ENCODE peak calls at places on chromosomes 2 and 18, in nine cellular contexts. One of them, this sample, is unnamed.
A peak's percentile ranks its signal among the peaks of the same experiment; 100 is the strongest.

GRCh38 chr2:147499785-147500184 is 345.0 kb upstream of the ACVR2A start:
- DNase-seq in mesothelial cell of epicardium: no peak
- DNase-seq in sigmoid colon: no peak
- DNase-seq in fibroblast of lung: no peak
- DNase-seq in AG04450: no peak
- DNase-seq in cardiac fibroblast: no peak
- DNase-seq in HFFc6: no peak
- DNase-seq in CD8-positive, alpha-beta T cell: no peak
- DNase-seq in foreskin fibroblast: no peak
- DNase-seq in this sample: no peak

GRCh38 chr2:44170337-44170736 is 1.7 kb downstream of the PPM1B start:
- DNase-seq in AG04450: no peak
- DNase-seq in CD8-positive, alpha-beta T cell: no peak
- DNase-seq in cardiac fibroblast: peak; percentile 62
- DNase-seq in foreskin fibroblast: peak; percentile 5
- DNase-seq in mesothelial cell of epicardium: no peak
- DNase-seq in sigmoid colon: no peak
- DNase-seq in HFFc6: peak; percentile 19
- DNase-seq in fibroblast of lung: peak; percentile 62
- DNase-seq in this sample: no peak

GRCh38 chr2:56287974-56288373 is 104.2 kb downstream of the CCDC85A start:
- DNase-seq in mesothelial cell of epicardium: no peak
- DNase-seq in sigmoid colon: no peak
- DNase-seq in cardiac fibroblast: peak; percentile 74
- DNase-seq in fibroblast of lung: no peak
- DNase-seq in HFFc6: peak; percentile 77
- DNase-seq in foreskin fibroblast: no peak
- DNase-seq in AG04450: no peak
- DNase-seq in CD8-positive, alpha-beta T cell: no peak
- DNase-seq in this sample: no peak

GRCh38 chr2:61993422-61994024 is 88.0 kb downstream of the COMMD1 start:
- DNase-seq in HFFc6: peak; percentile 52
- DNase-seq in fibroblast of lung: peak; percentile 71
- DNase-seq in cardiac fibroblast: peak; percentile 74
- DNase-seq in sigmoid colon: no peak
- DNase-seq in foreskin fibroblast: peak; percentile 39
- DNase-seq in AG04450: peak; percentile 11
- DNase-seq in mesothelial cell of epicardium: no peak
- DNase-seq in CD8-positive, alpha-beta T cell: no peak
- DNase-seq in this sample: no peak

GRCh38 chr2:239238381-239238780 is 162.4 kb downstream of the HDAC4 start:
- DNase-seq in mesothelial cell of epicardium: no peak
- DNase-seq in AG04450: no peak
- DNase-seq in fibroblast of lung: no peak
- DNase-seq in foreskin fibroblast: no peak
- DNase-seq in CD8-positive, alpha-beta T cell: no peak
- DNase-seq in HFFc6: no peak
- DNase-seq in cardiac fibroblast: no peak
- DNase-seq in sigmoid colon: peak; percentile 47
- DNase-seq in this sample: no peak

GRCh38 chr2:1929962-1930361 is 185.6 kb upstream of the PXDN start:
- DNase-seq in mesothelial cell of epicardium: no peak
- DNase-seq in CD8-positive, alpha-beta T cell: no peak
- DNase-seq in foreskin fibroblast: no peak
- DNase-seq in AG04450: no peak
- DNase-seq in fibroblast of lung: no peak
- DNase-seq in HFFc6: no peak
- DNase-seq in cardiac fibroblast: no peak
- DNase-seq in sigmoid colon: no peak
- DNase-seq in this sample: no peak

GRCh38 chr18:6543330-6543908 is 128.7 kb upstream of the L3MBTL4 start:
- DNase-seq in foreskin fibroblast: peak; percentile 10
- DNase-seq in AG04450: no peak
- DNase-seq in sigmoid colon: no peak
- DNase-seq in fibroblast of lung: peak; percentile 79
- DNase-seq in CD8-positive, alpha-beta T cell: no peak
- DNase-seq in mesothelial cell of epicardium: no peak
- DNase-seq in cardiac fibroblast: peak; percentile 57
- DNase-seq in HFFc6: peak; percentile 9
- DNase-seq in this sample: no peak

GRCh38 chr2:118128826-118129225 is 40.6 kb downstream of the INSIG2 start:
- DNase-seq in mesothelial cell of epicardium: no peak
- DNase-seq in foreskin fibroblast: no peak
- DNase-seq in AG04450: no peak
- DNase-seq in HFFc6: no peak
- DNase-seq in sigmoid colon: no peak
- DNase-seq in cardiac fibroblast: no peak
- DNase-seq in fibroblast of lung: no peak
- DNase-seq in CD8-positive, alpha-beta T cell: no peak
- DNase-seq in this sample: no peak

GRCh38 chr2:216664593-216665034 is 30.7 kb downstream of the IGFBP5 start:
- DNase-seq in fibroblast of lung: no peak
- DNase-seq in CD8-positive, alpha-beta T cell: no peak
- DNase-seq in HFFc6: no peak
- DNase-seq in mesothelial cell of epicardium: no peak
- DNase-seq in foreskin fibroblast: no peak
- DNase-seq in sigmoid colon: no peak
- DNase-seq in cardiac fibroblast: peak; percentile 43
- DNase-seq in AG04450: no peak
- DNase-seq in this sample: no peak

GRCh38 chr2:53715568-53715967 is 52.0 kb upstream of the CHAC2 start:
- DNase-seq in mesothelial cell of epicardium: no peak
- DNase-seq in HFFc6: no peak
- DNase-seq in foreskin fibroblast: no peak
- DNase-seq in sigmoid colon: no peak
- DNase-seq in CD8-positive, alpha-beta T cell: no peak
- DNase-seq in cardiac fibroblast: peak; percentile 27
- DNase-seq in AG04450: no peak
- DNase-seq in fibroblast of lung: peak; percentile 35
- DNase-seq in this sample: no peak

GRCh38 chr2:65762068-65762467 is 329.7 kb upstream of the SPRED2 start:
- DNase-seq in HFFc6: no peak
- DNase-seq in foreskin fibroblast: no peak
- DNase-seq in sigmoid colon: no peak
- DNase-seq in cardiac fibroblast: no peak
- DNase-seq in mesothelial cell of epicardium: no peak
- DNase-seq in CD8-positive, alpha-beta T cell: no peak
- DNase-seq in fibroblast of lung: no peak
- DNase-seq in AG04450: no peak
- DNase-seq in this sample: no peak

GRCh38 chr2:241482556-241482955 is 25.8 kb downstream of the STK25 start:
- DNase-seq in CD8-positive, alpha-beta T cell: no peak
- DNase-seq in mesothelial cell of epicardium: no peak
- DNase-seq in AG04450: no peak
- DNase-seq in HFFc6: no peak
- DNase-seq in cardiac fibroblast: no peak
- DNase-seq in sigmoid colon: no peak
- DNase-seq in foreskin fibroblast: no peak
- DNase-seq in fibroblast of lung: no peak
- DNase-seq in this sample: no peak

GRCh38 chr2:216713691-216714411 is 18.5 kb upstream of the IGFBP5 start:
- DNase-seq in cardiac fibroblast: peak; percentile 88
- DNase-seq in foreskin fibroblast: peak; percentile 54
- DNase-seq in CD8-positive, alpha-beta T cell: no peak
- DNase-seq in sigmoid colon: peak; percentile 76
- DNase-seq in AG04450: peak; percentile 79
- DNase-seq in HFFc6: peak; percentile 87
- DNase-seq in mesothelial cell of epicardium: no peak
- DNase-seq in fibroblast of lung: peak; percentile 86
- DNase-seq in this sample: no peak

DNA sequence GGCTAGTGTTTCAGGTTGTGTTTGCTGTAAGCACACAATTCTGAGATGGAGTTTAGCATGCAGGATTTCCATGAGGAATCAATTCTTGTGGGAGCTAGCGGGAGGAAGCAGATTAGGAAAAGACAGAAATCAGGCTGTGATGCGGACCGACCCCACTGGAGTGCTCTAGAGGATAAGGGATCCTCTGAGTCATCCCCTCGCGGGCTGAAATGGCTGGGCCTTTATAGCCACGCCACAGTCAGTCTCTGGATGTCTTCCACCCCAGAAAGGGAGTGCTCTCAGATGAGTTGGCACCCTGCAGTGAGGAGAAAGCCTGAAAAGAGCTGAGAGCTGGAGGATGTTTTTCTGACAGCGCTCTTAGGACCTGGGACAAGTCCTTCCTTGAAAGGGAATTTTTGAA is 102.4 kb downstream of the GALNT3 start:
- DNase-seq in CD8-positive, alpha-beta T cell: no peak
- DNase-seq in mesothelial cell of epicardium: no peak
- DNase-seq in cardiac fibroblast: peak; percentile 65
- DNase-seq in AG04450: no peak
- DNase-seq in HFFc6: peak; percentile 6
- DNase-seq in fibroblast of lung: peak; percentile 8
- DNase-seq in foreskin fibroblast: peak; percentile 40
- DNase-seq in sigmoid colon: no peak
- DNase-seq in this sample: no peak
- TF ChIP-seq CTCF in CD8-positive, alpha-beta T cell: no peak
- TF ChIP-seq CTCF in mesothelial cell of epicardium: no peak
- TF ChIP-seq CTCF in cardiac fibroblast: no peak
- TF ChIP-seq CTCF in AG04450: no peak
- TF ChIP-seq CTCF in HFFc6: no peak
- TF ChIP-seq CTCF in fibroblast of lung: no peak
- TF ChIP-seq CTCF in foreskin fibroblast: no peak
- TF ChIP-seq CTCF in sigmoid colon: no peak
- TF ChIP-seq CTCF in this sample: no peak

GRCh38 chr2:97669448-97669847 is at the start of gene C2orf92:
- DNase-seq in CD8-positive, alpha-beta T cell: peak; percentile 31
- DNase-seq in HFFc6: no peak
- DNase-seq in AG04450: no peak
- DNase-seq in fibroblast of lung: no peak
- DNase-seq in sigmoid colon: no peak
- DNase-seq in mesothelial cell of epicardium: no peak
- DNase-seq in cardiac fibroblast: no peak
- DNase-seq in foreskin fibroblast: no peak
- DNase-seq in this sample: no peak
- TF ChIP-seq CTCF in CD8-positive, alpha-beta T cell: no peak
- TF ChIP-seq CTCF in HFFc6: no peak
- TF ChIP-seq CTCF in AG04450: no peak
- TF ChIP-seq CTCF in fibroblast of lung: no peak
- TF ChIP-seq CTCF in sigmoid colon: no peak
- TF ChIP-seq CTCF in mesothelial cell of epicardium: no peak
- TF ChIP-seq CTCF in cardiac fibroblast: no peak
- TF ChIP-seq CTCF in foreskin fibroblast: no peak
- TF ChIP-seq CTCF in this sample: no peak

DNA sequence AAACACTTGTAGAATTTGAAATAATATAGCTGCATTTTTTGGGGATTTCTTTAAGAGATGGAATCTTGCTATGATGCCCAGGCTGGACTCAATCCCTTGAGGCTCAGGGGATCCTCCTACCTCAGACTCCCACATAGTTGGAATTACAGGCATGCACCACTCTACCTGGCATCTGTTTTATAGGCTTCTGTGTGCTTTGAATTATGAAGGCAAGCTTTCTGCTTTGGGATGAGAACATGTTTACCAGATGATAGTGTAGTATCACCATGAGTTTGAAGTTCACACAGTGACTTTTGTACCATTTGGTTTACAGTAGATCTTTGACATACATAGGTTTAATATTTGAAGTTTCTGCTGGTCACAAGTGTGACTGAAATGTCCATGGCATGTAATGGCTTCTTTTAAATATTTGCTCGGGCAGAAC is 10.7 kb downstream of the CNOT11 start:
- DNase-seq in CD8-positive, alpha-beta T cell: no peak
- DNase-seq in AG04450: no peak
- DNase-seq in sigmoid colon: no peak
- DNase-seq in HFFc6: no peak
- DNase-seq in foreskin fibroblast: no peak
- DNase-seq in cardiac fibroblast: no peak
- DNase-seq in fibroblast of lung: no peak
- DNase-seq in mesothelial cell of epicardium: no peak
- DNase-seq in this sample: no peak
- TF ChIP-seq CTCF in CD8-positive, alpha-beta T cell: no peak
- TF ChIP-seq CTCF in AG04450: no peak
- TF ChIP-seq CTCF in sigmoid colon: no peak
- TF ChIP-seq CTCF in HFFc6: no peak
- TF ChIP-seq CTCF in foreskin fibroblast: no peak
- TF ChIP-seq CTCF in cardiac fibroblast: no peak
- TF ChIP-seq CTCF in fibroblast of lung: no peak
- TF ChIP-seq CTCF in mesothelial cell of epicardium: no peak
- TF ChIP-seq CTCF in this sample: no peak

GRCh38 chr2:178194600-178195389 is 483 bp downstream of the OSBPL6 start:
- DNase-seq in cardiac fibroblast: peak; percentile 57
- DNase-seq in mesothelial cell of epicardium: peak; percentile 51
- DNase-seq in CD8-positive, alpha-beta T cell: no peak
- DNase-seq in AG04450: no peak
- DNase-seq in HFFc6: peak; percentile 62
- DNase-seq in foreskin fibroblast: peak; percentile 37
- DNase-seq in sigmoid colon: peak; percentile 70
- DNase-seq in fibroblast of lung: peak; percentile 49
- DNase-seq in this sample: peak; percentile 36

GRCh38 chr2:178195390-178196166 is 1.3 kb downstream of the OSBPL6 start:
- DNase-seq in mesothelial cell of epicardium: no peak
- DNase-seq in HFFc6: no peak
- DNase-seq in foreskin fibroblast: no peak
- DNase-seq in sigmoid colon: no peak
- DNase-seq in CD8-positive, alpha-beta T cell: no peak
- DNase-seq in AG04450: no peak
- DNase-seq in cardiac fibroblast: no peak
- DNase-seq in fibroblast of lung: peak; percentile 9
- DNase-seq in this sample: no peak

GRCh38 chr2:178190938-178191910 is 3.1 kb upstream of the OSBPL6 start:
- DNase-seq in CD8-positive, alpha-beta T cell: no peak
- DNase-seq in sigmoid colon: no peak
- DNase-seq in foreskin fibroblast: no peak
- DNase-seq in fibroblast of lung: no peak
- DNase-seq in AG04450: no peak
- DNase-seq in cardiac fibroblast: peak; percentile 15
- DNase-seq in mesothelial cell of epicardium: no peak
- DNase-seq in HFFc6: no peak
- DNase-seq in this sample: no peak

GRCh38 chr2:178193496-178193822 is 853 bp upstream of the OSBPL6 start:
- DNase-seq in foreskin fibroblast: no peak
- DNase-seq in AG04450: no peak
- DNase-seq in cardiac fibroblast: no peak
- DNase-seq in fibroblast of lung: no peak
- DNase-seq in sigmoid colon: no peak
- DNase-seq in CD8-positive, alpha-beta T cell: no peak
- DNase-seq in HFFc6: no peak
- DNase-seq in mesothelial cell of epicardium: no peak
- DNase-seq in this sample: no peak

DNA sequence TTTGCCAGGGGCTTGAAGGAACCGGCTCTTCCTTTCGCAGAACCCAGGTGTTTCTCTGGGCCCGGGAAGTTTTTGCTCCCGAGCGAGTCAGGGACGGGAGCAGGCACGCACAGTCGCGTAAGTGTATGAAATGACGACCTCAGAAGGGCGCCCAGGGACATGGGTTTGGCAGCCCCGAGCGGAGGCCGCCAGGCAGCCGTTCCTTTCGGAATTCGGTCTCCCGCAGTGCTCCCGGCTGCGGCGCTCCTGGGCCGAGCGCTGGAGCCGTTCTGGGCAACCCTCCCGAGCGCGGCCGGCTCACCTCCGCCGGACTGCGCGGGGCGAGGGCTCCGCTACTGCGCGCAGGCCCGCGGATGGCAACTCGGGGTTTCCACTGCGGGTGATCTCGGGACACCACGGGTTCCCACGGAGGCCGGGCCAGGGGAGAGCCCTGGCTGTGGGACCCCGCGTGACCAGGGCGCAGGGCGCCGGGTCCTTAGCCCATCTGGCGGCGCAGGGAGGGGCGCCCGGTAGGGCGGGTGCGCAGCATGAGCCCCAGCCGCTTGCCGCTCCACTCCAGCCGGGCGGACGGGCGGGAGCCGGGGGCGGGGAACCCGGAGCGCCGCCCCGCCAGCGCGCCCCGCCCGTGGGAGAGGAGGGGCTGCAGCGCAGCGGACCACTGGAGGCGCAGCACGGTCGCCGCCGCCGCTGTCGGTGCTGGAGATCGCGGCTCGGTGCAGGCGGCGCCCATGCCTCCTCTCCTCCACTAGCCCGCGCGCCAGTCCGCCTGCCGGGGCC is at the start of gene OSBPL6:
- DNase-seq in foreskin fibroblast: peak; percentile 86
- DNase-seq in AG04450: no peak
- DNase-seq in HFFc6: peak; percentile 78
- DNase-seq in CD8-positive, alpha-beta T cell: peak; percentile 65
- DNase-seq in cardiac fibroblast: peak; percentile 74
- DNase-seq in mesothelial cell of epicardium: peak; percentile 78
- DNase-seq in sigmoid colon: peak; percentile 90
- DNase-seq in fibroblast of lung: peak; percentile 77
- DNase-seq in this sample: peak; percentile 58
- TF ChIP-seq CTCF in foreskin fibroblast: no peak
- TF ChIP-seq CTCF in AG04450: no peak
- TF ChIP-seq CTCF in HFFc6: peak; percentile 68
- TF ChIP-seq CTCF in CD8-positive, alpha-beta T cell: no peak
- TF ChIP-seq CTCF in cardiac fibroblast: no peak
- TF ChIP-seq CTCF in mesothelial cell of epicardium: no peak
- TF ChIP-seq CTCF in sigmoid colon: no peak
- TF ChIP-seq CTCF in fibroblast of lung: no peak
- TF ChIP-seq CTCF in this sample: peak; percentile 35